ENCODE peak calls at places on chromosome 4, in nine cellular contexts. B is progenitor cell of endocrine pancreas; V is stimulated activated CD4-positive, alpha-beta T cell treated with anti-CD3 and anti-CD28 coated beads, Interleukin-1b, Interleukin-23, amount 100 ng/mL, for 1 hour; X is fibroblast of pulmonary artery; H is substantia nigra; G is activated T-cell treated with anti-CD3 and anti-CD28 coated beads for 1 hour; C is T-helper 22 cell; E is ureter; M is naive thymus-derived CD4-positive, alpha-beta T cell. Y is an unnamed sample.

GRCh38 chr4:184345573-184345922 is 127.9 kb upstream of the ENPP6 start:
- DNase-seq in B (no peak), V (no peak), X (no peak), H (no peak), G (no peak), C (no peak), E (no peak), M (no peak), Y (no peak)

GRCh38 chr4:74123065-74123728 is 24.2 kb upstream of the CXCL2 start:
- DNase-seq in B (no peak), V (no peak), X (peak; percentile 92), H (no peak), G (no peak), C (no peak), E (no peak), M (no peak), Y (no peak)

GRCh38 chr4:1041936-1042330 is 30.5 kb downstream of the FGFRL1 start:
- DNase-seq in B (no peak), V (no peak), X (no peak), H (no peak), G (no peak), C (no peak), E (no peak), M (no peak), Y (no peak)

GRCh38 chr4:186630128-186630527 is 74.8 kb upstream of the MTNR1A start:
- DNase-seq in B (no peak), V (no peak), X (no peak), H (no peak), G (no peak), C (no peak), E (no peak), M (no peak), Y (no peak)

GRCh38 chr4:85842540-85842939 is 367.6 kb downstream of the ARHGAP24 start:
- DNase-seq in B (no peak), V (no peak), X (peak; percentile 38), H (peak; percentile 4), G (no peak), C (no peak), E (no peak), M (no peak), Y (no peak)

GRCh38 chr4:186500721-186501304 is 54.6 kb downstream of the MTNR1A start:
- DNase-seq in B (no peak), V (no peak), X (no peak), H (no peak), G (no peak), C (no peak), E (no peak), M (no peak), Y (no peak)

GRCh38 chr4:8316251-8316771 is 46.8 kb downstream of the HTRA3 start:
- DNase-seq in B (no peak), V (no peak), X (no peak), H (no peak), G (no peak), C (no peak), E (peak; percentile 24), M (no peak), Y (no peak)

GRCh38 chr4:155523358-155523757 is 143.3 kb upstream of the GUCY1A1 start:
- DNase-seq in B (no peak), V (no peak), X (no peak), H (no peak), G (no peak), C (no peak), E (no peak), M (no peak), Y (no peak)

GRCh38 chr4:37188100-37188499 is 56.4 kb upstream of the NWD2 start:
- DNase-seq in B (no peak), V (no peak), X (no peak), H (no peak), G (no peak), C (no peak), E (no peak), M (no peak), Y (no peak)

GRCh38 chr4:70197842-70198241 is 2.3 kb downstream of the ODAM start:
- DNase-seq in B (no peak), V (no peak), X (no peak), H (no peak), G (no peak), C (no peak), E (peak; percentile 61), M (no peak), Y (no peak)

GRCh38 chr4:150591904-150592303 is 10.0 kb downstream of the MAB21L2 start:
- DNase-seq in B (no peak), V (no peak), X (no peak), H (no peak), G (no peak), C (no peak), E (no peak), M (no peak), Y (no peak)

GRCh38 chr4:118173956-118174355 is 139.7 kb downstream of the NDST3 start:
- DNase-seq in B (no peak), V (no peak), X (peak; percentile 73), H (no peak), G (no peak), C (no peak), E (no peak), M (peak; percentile 28), Y (no peak)

GRCh38 chr4:8836664-8837171 is 34.9 kb downstream of the HMX1 start:
- DNase-seq in B (no peak), V (no peak), X (no peak), H (no peak), G (no peak), C (no peak), E (peak; percentile 22), M (no peak), Y (no peak)

GRCh38 chr4:54014761-54015160 is 49.6 kb downstream of the CHIC2 start:
- DNase-seq in B (no peak), V (no peak), X (no peak), H (no peak), G (no peak), C (no peak), E (no peak), M (no peak), Y (no peak)

GRCh38 chr4:180598281-180598680 is 1644.9 kb upstream of the TENM3 start:
- DNase-seq in B (no peak), V (no peak), X (no peak), H (no peak), G (no peak), C (no peak), E (no peak), M (no peak), Y (no peak)

GRCh38 chr4:17347445-17347844 is 164.4 kb downstream of the QDPR start:
- DNase-seq in B (peak; percentile 13), V (no peak), X (peak; percentile 52), H (no peak), G (peak; percentile 9), C (no peak), E (no peak), M (peak; percentile 34), Y (no peak)

GRCh38 chr4:21097865-21098264 is 397.6 kb downstream of the PACRGL start:
- DNase-seq in B (no peak), V (no peak), X (no peak), H (no peak), G (no peak), C (no peak), E (no peak), M (no peak), Y (no peak)

GRCh38 chr4:76579596-76580375 is 144.8 kb downstream of the SHROOM3 start:
- DNase-seq in B (no peak), V (no peak), X (no peak), H (no peak), G (no peak), C (no peak), E (no peak), M (no peak), Y (no peak)

GRCh38 chr4:55184600-55185523 is 59.5 kb upstream of the KDR start:
- DNase-seq in B (no peak), V (no peak), X (peak; percentile 72), H (no peak), G (no peak), C (no peak), E (no peak), M (peak; percentile 21), Y (no peak)

GRCh38 chr4:2046031-2046961 is 12.8 kb upstream of the NAT8L start:
- DNase-seq in B (no peak), V (no peak), X (no peak), H (no peak), G (no peak), C (no peak), E (no peak), M (no peak), Y (no peak)

GRCh38 chr4:75844151-75844662 is 58.0 kb downstream of the PPEF2 start:
- DNase-seq in B (no peak), V (no peak), X (peak; percentile 97), H (no peak), G (no peak), C (no peak), E (no peak), M (no peak), Y (no peak)

GRCh38 chr4:106208481-106209460 is 107.2 kb downstream of the TBCK start:
- DNase-seq in B (no peak), V (no peak), X (no peak), H (no peak), G (no peak), C (no peak), E (no peak), M (no peak), Y (no peak)

GRCh38 chr4:128635939-128636551 is 173.5 kb upstream of the JADE1 start:
- DNase-seq in B (no peak), V (no peak), X (peak; percentile 6), H (no peak), G (no peak), C (no peak), E (no peak), M (no peak), Y (no peak)

GRCh38 chr4:23884261-23884660 is 5.6 kb downstream of the PPARGC1A start:
- DNase-seq in B (no peak), V (no peak), X (no peak), H (no peak), G (no peak), C (no peak), E (no peak), M (no peak), Y (no peak)

GRCh38 chr4:62327612-62328297 is 1127.6 kb downstream of the ADGRL3 start:
- DNase-seq in B (no peak), V (no peak), X (no peak), H (no peak), G (no peak), C (no peak), E (no peak), M (no peak), Y (no peak)

GRCh38 chr4:5366421-5366820 is 315.1 kb downstream of the STK32B start:
- DNase-seq in B (no peak), V (no peak), X (no peak), H (no peak), G (no peak), C (no peak), E (no peak), M (no peak), Y (no peak)

GRCh38 chr4:119053245-119053644 is 82.4 kb upstream of the MYOZ2 start:
- DNase-seq in B (no peak), V (no peak), X (no peak), H (no peak), G (no peak), C (no peak), E (no peak), M (no peak), Y (no peak)

GRCh38 chr4:57425610-57426009 is 315.4 kb upstream of the IGFBP7 start:
- DNase-seq in B (no peak), V (no peak), X (no peak), H (no peak), G (no peak), C (no peak), E (no peak), M (no peak), Y (no peak)

GRCh38 chr4:165763640-165764039 is 109.4 kb upstream of the TLL1 start:
- DNase-seq in B (no peak), V (no peak), X (no peak), H (no peak), G (no peak), C (no peak), E (no peak), M (no peak), Y (no peak)

GRCh38 chr4:53962516-53963225 is 101.7 kb downstream of the CHIC2 start:
- DNase-seq in B (no peak), V (no peak), X (peak; percentile 55), H (no peak), G (no peak), C (no peak), E (no peak), M (no peak), Y (no peak)

GRCh38 chr4:93814722-93815121 is 13.8 kb upstream of the ATOH1 start:
- DNase-seq in B (no peak), V (no peak), X (no peak), H (no peak), G (no peak), C (no peak), E (no peak), M (no peak), Y (no peak)

Y was measured in cortex of kidney.